ENCODE peak calls at places on chromosomes 6 and 20, in nine cellular contexts. One of them, this sample, is unnamed.

GRCh38 chr20:58086763-58087566 is 141.5 kb downstream of the ANKRD60 start:
- DNase-seq in H9: peak; percentile 67
- DNase-seq in RWPE1: peak; percentile 78
- DNase-seq in astrocyte of the spinal cord: peak; percentile 55
- DNase-seq in neural crest cell: peak; percentile 53
- DNase-seq in BE2C: peak; percentile 70
- DNase-seq in MCF 10A: peak; percentile 60
- DNase-seq in WTC11: peak; percentile 72
- DNase-seq in coronary artery: peak; percentile 56
- DNase-seq in this sample: peak; percentile 76

GRCh38 chr20:53738039-53738944 is 144.7 kb upstream of the ZNF217 start:
- DNase-seq in H9: peak; percentile 78
- DNase-seq in RWPE1: peak; percentile 69
- DNase-seq in astrocyte of the spinal cord: peak; percentile 80
- DNase-seq in neural crest cell: peak; percentile 57
- DNase-seq in BE2C: peak; percentile 81
- DNase-seq in MCF 10A: no peak
- DNase-seq in WTC11: peak; percentile 64
- DNase-seq in coronary artery: no peak
- DNase-seq in this sample: no peak

GRCh38 chr20:38620501-38620900 is 18.9 kb downstream of the ARHGAP40 start:
- DNase-seq in H9: no peak
- DNase-seq in RWPE1: no peak
- DNase-seq in astrocyte of the spinal cord: no peak
- DNase-seq in neural crest cell: no peak
- DNase-seq in BE2C: no peak
- DNase-seq in MCF 10A: no peak
- DNase-seq in WTC11: no peak
- DNase-seq in coronary artery: no peak
- DNase-seq in this sample: no peak

GRCh38 chr6:156991971-156992370 is 214.8 kb downstream of the ARID1B start:
- DNase-seq in H9: no peak
- DNase-seq in RWPE1: no peak
- DNase-seq in astrocyte of the spinal cord: peak; percentile 46
- DNase-seq in neural crest cell: no peak
- DNase-seq in BE2C: no peak
- DNase-seq in MCF 10A: no peak
- DNase-seq in WTC11: no peak
- DNase-seq in coronary artery: no peak
- DNase-seq in this sample: no peak

GRCh38 chr6:118784641-118785164 is 109.2 kb upstream of the ASF1A start:
- DNase-seq in H9: no peak
- DNase-seq in RWPE1: no peak
- DNase-seq in astrocyte of the spinal cord: no peak
- DNase-seq in neural crest cell: peak; percentile 39
- DNase-seq in BE2C: no peak
- DNase-seq in MCF 10A: no peak
- DNase-seq in WTC11: no peak
- DNase-seq in coronary artery: no peak
- DNase-seq in this sample: no peak

GRCh38 chr20:39176457-39176856 is 214.3 kb downstream of the DHX35 start:
- DNase-seq in H9: no peak
- DNase-seq in RWPE1: no peak
- DNase-seq in astrocyte of the spinal cord: no peak
- DNase-seq in neural crest cell: no peak
- DNase-seq in BE2C: no peak
- DNase-seq in MCF 10A: no peak
- DNase-seq in WTC11: no peak
- DNase-seq in coronary artery: no peak
- DNase-seq in this sample: no peak

GRCh38 chr6:25320459-25320858 is 41.3 kb downstream of the CARMIL1 start:
- DNase-seq in H9: no peak
- DNase-seq in RWPE1: no peak
- DNase-seq in astrocyte of the spinal cord: peak; percentile 8
- DNase-seq in neural crest cell: no peak
- DNase-seq in BE2C: no peak
- DNase-seq in MCF 10A: no peak
- DNase-seq in WTC11: no peak
- DNase-seq in coronary artery: no peak
- DNase-seq in this sample: no peak

GRCh38 chr20:37295001-37295400 is 5.5 kb downstream of the MANBAL start:
- DNase-seq in H9: no peak
- DNase-seq in RWPE1: peak; percentile 99
- DNase-seq in astrocyte of the spinal cord: peak; percentile 97
- DNase-seq in neural crest cell: no peak
- DNase-seq in BE2C: no peak
- DNase-seq in MCF 10A: peak; percentile 98
- DNase-seq in WTC11: no peak
- DNase-seq in coronary artery: no peak
- DNase-seq in this sample: no peak

GRCh38 chr6:87237804-87238203 is 82.4 kb downstream of the ZNF292 start:
- DNase-seq in H9: no peak
- DNase-seq in RWPE1: peak; percentile 22
- DNase-seq in astrocyte of the spinal cord: peak; percentile 34
- DNase-seq in neural crest cell: no peak
- DNase-seq in BE2C: no peak
- DNase-seq in MCF 10A: peak; percentile 31
- DNase-seq in WTC11: no peak
- DNase-seq in coronary artery: no peak
- DNase-seq in this sample: no peak

GRCh38 chr20:21618697-21619421 is 86.6 kb upstream of the PAX1 start:
- DNase-seq in H9: no peak
- DNase-seq in RWPE1: no peak
- DNase-seq in astrocyte of the spinal cord: no peak
- DNase-seq in neural crest cell: no peak
- DNase-seq in BE2C: no peak
- DNase-seq in MCF 10A: no peak
- DNase-seq in WTC11: no peak
- DNase-seq in coronary artery: no peak
- DNase-seq in this sample: no peak
- TF ChIP-seq CTCF in H9: no peak
- TF ChIP-seq CTCF in RWPE1: no peak
- TF ChIP-seq CTCF in astrocyte of the spinal cord: no peak
- TF ChIP-seq CTCF in neural crest cell: no peak
- TF ChIP-seq CTCF in BE2C: no peak
- TF ChIP-seq CTCF in MCF 10A: no peak
- TF ChIP-seq CTCF in WTC11: no peak
- TF ChIP-seq CTCF in coronary artery: no peak
- TF ChIP-seq CTCF in this sample: no peak

DNA sequence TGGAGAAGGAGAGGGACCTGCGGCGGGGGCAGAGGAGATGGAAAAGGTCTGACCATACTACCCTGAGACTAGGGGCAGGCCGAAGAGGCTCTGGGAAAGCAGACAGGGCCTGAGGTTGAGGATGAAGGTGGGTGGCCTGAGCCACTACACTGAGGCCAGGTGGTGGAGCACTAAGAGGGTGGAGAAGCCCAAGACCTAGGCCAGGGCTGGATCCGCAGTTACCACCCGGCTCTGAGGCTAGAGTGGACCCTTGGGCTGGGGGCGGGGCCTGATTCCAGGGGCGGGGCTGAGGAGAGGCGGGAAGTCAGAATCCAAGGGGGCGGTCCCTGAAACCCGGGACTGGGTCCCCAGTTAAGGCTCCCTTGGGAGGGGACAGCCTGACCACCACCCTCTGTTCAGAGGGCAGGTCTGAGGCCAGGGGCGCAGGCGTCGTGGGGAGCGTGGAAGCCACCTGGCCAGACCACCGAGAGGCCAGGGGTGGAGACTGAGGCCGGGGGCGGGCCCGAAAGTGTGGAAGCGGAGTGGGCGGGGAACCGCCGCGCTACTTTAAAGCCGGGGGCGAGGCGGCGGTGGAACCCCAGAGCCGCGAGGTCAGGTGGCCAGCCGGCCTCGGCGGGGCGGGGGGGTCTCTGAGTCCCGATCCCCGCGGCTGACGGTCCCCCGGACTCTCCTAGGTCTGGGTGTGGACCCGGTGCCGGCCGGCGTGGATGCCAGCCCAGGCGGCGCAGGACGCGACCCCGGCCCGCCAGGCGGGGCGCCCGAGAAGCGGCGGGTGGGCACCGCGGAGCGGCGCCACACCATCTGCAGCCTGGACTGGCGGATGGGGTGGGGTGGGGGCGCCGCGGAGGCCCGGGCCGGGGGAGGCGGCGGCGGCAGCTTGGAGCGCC is 8.3 kb downstream of the CCM2L start:
- DNase-seq in H9: peak; percentile 96
- DNase-seq in RWPE1: peak; percentile 91
- DNase-seq in astrocyte of the spinal cord: no peak
- DNase-seq in neural crest cell: peak; percentile 78
- DNase-seq in BE2C: peak; percentile 85
- DNase-seq in MCF 10A: peak; percentile 34
- DNase-seq in WTC11: peak; percentile 96
- DNase-seq in coronary artery: no peak
- DNase-seq in this sample: no peak
- TF ChIP-seq CTCF in H9: no peak
- TF ChIP-seq CTCF in RWPE1: no peak
- TF ChIP-seq CTCF in astrocyte of the spinal cord: no peak
- TF ChIP-seq CTCF in neural crest cell: peak; percentile 37
- TF ChIP-seq CTCF in BE2C: peak; percentile 2
- TF ChIP-seq CTCF in MCF 10A: no peak
- TF ChIP-seq CTCF in WTC11: peak; percentile 6
- TF ChIP-seq CTCF in coronary artery: no peak
- TF ChIP-seq CTCF in this sample: no peak

GRCh38 chr6:32432050-32432450 is 7.6 kb upstream of the HLA-DRA start:
- DNase-seq in H9: no peak
- DNase-seq in RWPE1: peak; percentile 30
- DNase-seq in astrocyte of the spinal cord: peak; percentile 41
- DNase-seq in neural crest cell: no peak
- DNase-seq in BE2C: no peak
- DNase-seq in MCF 10A: peak; percentile 35
- DNase-seq in WTC11: no peak
- DNase-seq in coronary artery: no peak
- DNase-seq in this sample: no peak
- TF ChIP-seq CTCF in H9: peak; percentile 74
- TF ChIP-seq CTCF in RWPE1: no peak
- TF ChIP-seq CTCF in astrocyte of the spinal cord: peak; percentile 26
- TF ChIP-seq CTCF in neural crest cell: peak; percentile 82
- TF ChIP-seq CTCF in BE2C: peak; percentile 19
- TF ChIP-seq CTCF in MCF 10A: peak; percentile 35
- TF ChIP-seq CTCF in WTC11: no peak
- TF ChIP-seq CTCF in coronary artery: no peak
- TF ChIP-seq CTCF in this sample: peak; percentile 55

GRCh38 chr6:43308101-43308989 is at the start of gene CRIP3:
- DNase-seq in H9: peak; percentile 91
- DNase-seq in RWPE1: no peak
- DNase-seq in astrocyte of the spinal cord: no peak
- DNase-seq in neural crest cell: no peak
- DNase-seq in BE2C: peak; percentile 57
- DNase-seq in MCF 10A: peak; percentile 56
- DNase-seq in WTC11: peak; percentile 90
- DNase-seq in coronary artery: no peak
- DNase-seq in this sample: no peak
- TF ChIP-seq CTCF in H9: peak; percentile 64
- TF ChIP-seq CTCF in RWPE1: no peak
- TF ChIP-seq CTCF in astrocyte of the spinal cord: peak; percentile 33
- TF ChIP-seq CTCF in neural crest cell: peak; percentile 33
- TF ChIP-seq CTCF in BE2C: peak; percentile 41
- TF ChIP-seq CTCF in MCF 10A: peak; percentile 34
- TF ChIP-seq CTCF in WTC11: no peak
- TF ChIP-seq CTCF in coronary artery: no peak
- TF ChIP-seq CTCF in this sample: peak; percentile 26

DNA sequence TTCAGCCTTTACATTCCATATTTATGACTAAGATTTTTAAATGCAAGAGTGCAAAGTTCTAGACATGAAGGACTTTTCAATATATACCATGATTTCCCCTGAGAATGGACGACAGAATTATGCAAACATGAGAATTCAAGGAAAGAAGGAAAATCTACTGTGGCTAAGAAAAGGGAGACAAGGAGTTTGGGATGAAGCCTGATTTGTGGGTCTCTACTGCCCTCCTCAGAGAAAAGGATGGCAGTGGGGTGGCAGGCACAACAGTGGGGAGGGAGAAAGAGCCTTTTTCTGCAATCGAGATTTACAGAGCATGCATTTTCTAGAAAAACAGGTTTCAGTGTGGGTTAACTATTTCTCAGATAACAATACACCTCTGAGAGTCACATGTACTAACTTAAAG is 466.9 kb upstream of the NRSN1 start:
- DNase-seq in H9: peak; percentile 43
- DNase-seq in RWPE1: no peak
- DNase-seq in astrocyte of the spinal cord: peak; percentile 14
- DNase-seq in neural crest cell: peak; percentile 32
- DNase-seq in BE2C: peak; percentile 64
- DNase-seq in MCF 10A: peak; percentile 58
- DNase-seq in WTC11: peak; percentile 48
- DNase-seq in coronary artery: no peak
- DNase-seq in this sample: no peak
- TF ChIP-seq CTCF in H9: peak; percentile 85
- TF ChIP-seq CTCF in RWPE1: peak; percentile 14
- TF ChIP-seq CTCF in astrocyte of the spinal cord: peak; percentile 43
- TF ChIP-seq CTCF in neural crest cell: peak; percentile 77
- TF ChIP-seq CTCF in BE2C: peak; percentile 93
- TF ChIP-seq CTCF in MCF 10A: peak; percentile 23
- TF ChIP-seq CTCF in WTC11: peak; percentile 45
- TF ChIP-seq CTCF in coronary artery: no peak
- TF ChIP-seq CTCF in this sample: peak; percentile 73

GRCh38 chr6:10413850-10414765 is 766 bp downstream of the TFAP2A start:
- DNase-seq in H9: peak; percentile 67
- DNase-seq in RWPE1: peak; percentile 46
- DNase-seq in astrocyte of the spinal cord: no peak
- DNase-seq in neural crest cell: no peak
- DNase-seq in BE2C: no peak
- DNase-seq in MCF 10A: peak; percentile 83
- DNase-seq in WTC11: peak; percentile 46
- DNase-seq in coronary artery: no peak
- DNase-seq in this sample: peak; percentile 86

GRCh38 chr6:10416516-10416862 is 1.6 kb upstream of the TFAP2A start:
- DNase-seq in H9: no peak
- DNase-seq in RWPE1: no peak
- DNase-seq in astrocyte of the spinal cord: no peak
- DNase-seq in neural crest cell: no peak
- DNase-seq in BE2C: no peak
- DNase-seq in MCF 10A: peak; percentile 62
- DNase-seq in WTC11: no peak
- DNase-seq in coronary artery: no peak
- DNase-seq in this sample: no peak

GRCh38 chr6:10415593-10416480 is 963 bp upstream of the TFAP2A start:
- DNase-seq in H9: no peak
- DNase-seq in RWPE1: peak; percentile 27
- DNase-seq in astrocyte of the spinal cord: no peak
- DNase-seq in neural crest cell: no peak
- DNase-seq in BE2C: no peak
- DNase-seq in MCF 10A: peak; percentile 61
- DNase-seq in WTC11: no peak
- DNase-seq in coronary artery: no peak
- DNase-seq in this sample: no peak

GRCh38 chr6:10412948-10413849 is 1.7 kb downstream of the TFAP2A start:
- DNase-seq in H9: peak; percentile 64
- DNase-seq in RWPE1: peak; percentile 61
- DNase-seq in astrocyte of the spinal cord: no peak
- DNase-seq in neural crest cell: no peak
- DNase-seq in BE2C: no peak
- DNase-seq in MCF 10A: peak; percentile 38
- DNase-seq in WTC11: peak; percentile 66
- DNase-seq in coronary artery: no peak
- DNase-seq in this sample: no peak

GRCh38 chr6:10414766-10415592 is at the start of gene TFAP2A:
- DNase-seq in H9: peak; percentile 86
- DNase-seq in RWPE1: peak; percentile 70
- DNase-seq in astrocyte of the spinal cord: no peak
- DNase-seq in neural crest cell: no peak
- DNase-seq in BE2C: no peak
- DNase-seq in MCF 10A: peak; percentile 96
- DNase-seq in WTC11: peak; percentile 70
- DNase-seq in coronary artery: no peak
- DNase-seq in this sample: no peak
- TF ChIP-seq CTCF in H9: peak; percentile 49
- TF ChIP-seq CTCF in RWPE1: peak; percentile 60
- TF ChIP-seq CTCF in astrocyte of the spinal cord: peak; percentile 27
- TF ChIP-seq CTCF in neural crest cell: peak; percentile 55
- TF ChIP-seq CTCF in BE2C: no peak
- TF ChIP-seq CTCF in MCF 10A: peak; percentile 53
- TF ChIP-seq CTCF in WTC11: no peak
- TF ChIP-seq CTCF in coronary artery: no peak
- TF ChIP-seq CTCF in this sample: peak; percentile 66

This sample was measured in osteocyte.